ENCODE peak calls at places on chromosomes 11 and 22, in ten cellular contexts. V is neural crest cell, I is Calu3, U is lower leg skin, W is ascending aorta, E is choroid plexus epithelial cell, H is tibial artery, C is OCI-LY7, O is mesothelial cell of epicardium, A is uterus. T is an unnamed sample.

GRCh38 chr11:697811-698311 is 2.2 kb downstream of the TMEM80 start:
- DNase-seq in C (no peak), W (no peak), A (peak; percentile 27), V (no peak), H (no peak), U (no peak), E (peak; percentile 56), O (no peak), I (no peak), T (peak; percentile 71)

GRCh38 chr22:44975444-44976262 is 34.2 kb downstream of the PHF21B start:
- DNase-seq in V (peak; percentile 96), U (peak; percentile 88), H (peak; percentile 29), W (no peak), C (peak; percentile 78), A (peak; percentile 59), I (peak; percentile 87), E (peak; percentile 86), O (peak; percentile 96), T (peak; percentile 68)

GRCh38 chr22:19325296-19325950 is 33.9 kb upstream of the CLTCL1 start:
- DNase-seq in E (peak; percentile 74), V (no peak), C (no peak), H (no peak), A (no peak), U (no peak), I (no peak), W (no peak), O (no peak), T (peak; percentile 52)

GRCh38 chr11:111414267-111414931 is 35.3 kb upstream of the POU2AF1 start:
- DNase-seq in O (no peak), V (no peak), W (no peak), H (no peak), E (no peak), A (no peak), U (peak; percentile 72), C (peak; percentile 86), I (no peak), T (no peak)

GRCh38 chr11:66367561-66368312 is 3.8 kb downstream of the SLC29A2 start:
- DNase-seq in U (no peak), A (no peak), C (no peak), V (no peak), E (no peak), I (no peak), H (no peak), O (no peak), W (no peak), T (no peak)

GRCh38 chr22:40396882-40397281 is 26.5 kb downstream of the SGSM3 start:
- DNase-seq in E (peak; percentile 71), W (peak; percentile 59), H (no peak), C (no peak), V (no peak), U (peak; percentile 70), I (peak; percentile 88), A (no peak), O (peak; percentile 65), T (peak; percentile 60)

GRCh38 chr11:116856423-116856822 is 19.0 kb upstream of the APOA1 start:
- DNase-seq in A (no peak), O (no peak), U (no peak), H (no peak), I (no peak), W (no peak), V (no peak), E (no peak), C (no peak), T (no peak)

GRCh38 chr11:115462004-115462541 is 42.1 kb downstream of the CADM1 start:
- DNase-seq in V (no peak), I (no peak), E (no peak), H (no peak), U (no peak), W (no peak), C (no peak), A (no peak), O (no peak), T (no peak)

GRCh38 chr11:35257287-35257686 is 118.3 kb downstream of the CD44 start:
- DNase-seq in C (no peak), U (no peak), H (no peak), W (no peak), O (no peak), A (no peak), E (no peak), V (no peak), I (no peak), T (no peak)

GRCh38 chr11:35211952-35212351 is 73.0 kb downstream of the CD44 start:
- DNase-seq in H (no peak), C (no peak), I (no peak), A (no peak), U (no peak), V (no peak), O (no peak), W (no peak), E (no peak), T (no peak)

GRCh38 chr11:31817621-31818493 is 6.7 kb upstream of the PAX6 start:
- DNase-seq in V (peak; percentile 20), E (no peak), W (no peak), A (no peak), C (no peak), O (no peak), H (no peak), I (no peak), U (peak; percentile 76), T (no peak)

GRCh38 chr22:30033891-30034290 is 46.4 kb upstream of the HORMAD2 start:
- DNase-seq in H (no peak), A (no peak), W (no peak), O (no peak), V (no peak), E (no peak), C (no peak), U (peak; percentile 64), I (no peak), T (no peak)

GRCh38 chr22:43820671-43821305 is 8.7 kb upstream of the EFCAB6 start:
- DNase-seq in W (peak; percentile 35), A (no peak), U (peak; percentile 78), H (no peak), O (no peak), I (no peak), C (no peak), E (no peak), V (no peak), T (no peak)

GRCh38 chr22:50259302-50259701 is 2.2 kb downstream of the MAPK12 start:
- DNase-seq in V (no peak), E (peak; percentile 33), U (no peak), C (no peak), H (no peak), W (no peak), I (no peak), A (no peak), O (no peak), T (no peak)
- TF ChIP-seq CTCF in V (no peak), E (no peak), U (no peak), C (no peak), H (no peak), W (no peak), I (no peak), A (no peak), O (no peak), T (no peak)

GRCh38 chr11:104609297-104609696 is 289.0 kb downstream of the CASP12 start:
- DNase-seq in E (peak; percentile 95), H (no peak), W (no peak), U (no peak), I (peak; percentile 25), A (no peak), V (peak; percentile 1), C (peak; percentile 41), O (no peak), T (peak; percentile 27)
- TF ChIP-seq CTCF in E (peak; percentile 94), H (peak; percentile 28), W (peak; percentile 48), U (no peak), I (peak; percentile 44), A (peak; percentile 34), V (peak; percentile 71), C (peak; percentile 77), O (peak; percentile 34), T (peak; percentile 87)

DNA sequence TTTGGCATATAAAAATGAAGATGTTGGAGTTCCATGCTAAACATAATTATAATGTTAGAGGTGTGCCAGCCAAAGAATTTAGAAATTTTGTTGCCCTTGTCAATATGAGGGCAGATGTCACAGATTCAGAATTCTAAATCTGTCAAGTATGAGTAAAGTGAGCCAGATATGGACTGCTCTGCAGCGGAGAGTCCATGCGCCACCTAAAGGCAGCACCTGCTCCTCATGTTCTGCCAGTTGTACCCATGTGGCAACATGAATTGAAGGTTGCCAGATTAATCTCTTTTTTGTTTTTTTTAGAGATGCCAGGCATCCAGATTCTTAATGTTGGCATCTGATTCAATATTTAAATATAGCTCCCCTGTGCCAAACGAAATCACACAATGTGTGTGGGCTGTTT is 678.6 kb upstream of the ANO5 start:
- DNase-seq in O (no peak), V (no peak), W (no peak), C (peak; percentile 1), H (no peak), U (no peak), A (no peak), E (no peak), I (peak; percentile 3), T (no peak)
- TF ChIP-seq CTCF in O (no peak), V (peak; percentile 51), W (no peak), C (peak; percentile 59), H (no peak), U (no peak), A (no peak), E (no peak), I (no peak), T (peak; percentile 32)

GRCh38 chr22:22165936-22166710 is 78.5 kb upstream of the VPREB1 start:
- DNase-seq in V (no peak), E (no peak), U (no peak), A (no peak), C (peak; percentile 51), I (no peak), H (no peak), O (no peak), W (no peak), T (no peak)

GRCh38 chr22:22166941-22167713 is 77.5 kb upstream of the VPREB1 start:
- DNase-seq in E (no peak), O (no peak), W (no peak), I (no peak), A (no peak), C (peak; percentile 68), H (no peak), V (no peak), U (no peak), T (no peak)

GRCh38 chr22:22167791-22168189 is 76.8 kb upstream of the VPREB1 start:
- DNase-seq in E (no peak), A (no peak), H (no peak), I (no peak), C (peak; percentile 100), V (no peak), W (no peak), U (no peak), O (no peak), T (no peak)

GRCh38 chr22:22161924-22162851 is 82.4 kb upstream of the VPREB1 start:
- DNase-seq in O (no peak), A (no peak), U (no peak), I (no peak), V (no peak), W (no peak), E (no peak), C (peak; percentile 95), H (no peak), T (no peak)

DNA sequence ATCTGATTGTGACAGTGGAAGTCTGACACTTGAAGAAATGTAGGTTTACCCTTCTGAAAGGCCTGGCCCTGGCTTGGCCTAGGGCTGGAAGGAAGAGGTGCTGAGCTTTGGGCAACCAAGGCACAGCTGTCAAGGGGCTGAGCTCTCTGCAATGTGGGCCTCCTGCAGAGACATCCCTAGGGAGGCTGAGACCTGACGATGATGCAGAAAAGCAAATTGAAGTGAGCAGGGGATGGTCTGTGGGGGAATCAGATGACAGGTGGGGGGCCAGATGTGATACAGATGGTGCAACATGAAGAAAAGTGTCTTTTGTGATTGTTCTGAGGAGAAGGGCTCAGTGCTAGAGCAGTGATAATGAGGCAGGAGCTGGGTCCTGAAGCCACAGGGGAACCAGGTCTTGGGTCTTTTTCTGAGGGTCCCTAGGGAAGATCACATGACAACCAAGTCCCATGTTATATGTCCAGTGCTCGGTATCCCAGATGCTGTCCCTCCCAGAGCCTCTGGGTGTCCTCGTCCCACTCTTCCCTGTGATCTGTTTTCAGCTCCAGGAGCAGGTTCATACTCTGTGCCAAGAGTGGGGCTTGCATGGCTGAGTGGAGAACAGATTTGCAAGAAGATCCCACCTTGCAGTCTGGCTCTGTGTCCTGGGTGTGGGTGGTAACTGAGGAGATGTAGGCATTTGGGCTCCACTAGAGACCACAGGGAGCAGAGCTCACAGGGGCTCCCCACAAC is 79.9 kb upstream of the VPREB1 start:
- DNase-seq in A (no peak), W (no peak), E (no peak), U (no peak), V (no peak), H (no peak), I (no peak), C (peak; percentile 96), O (no peak), T (no peak)
- TF ChIP-seq CTCF in A (no peak), W (no peak), E (peak; percentile 3), U (no peak), V (no peak), H (no peak), I (no peak), C (peak; percentile 44), O (no peak), T (no peak)